ENCODE peak calls at places on chromosomes 4 and X, in nine cellular contexts. One of them, this sample, is unnamed.

GRCh38 chr4:42710761-42711160 is 53.9 kb upstream of the ATP8A1 start:
- DNase-seq in K562: no peak
- DNase-seq in A549: no peak
- DNase-seq in HCT116: no peak
- DNase-seq in Panc1: no peak
- DNase-seq in HepG2: no peak
- DNase-seq in GM23338: no peak
- DNase-seq in SK-N-SH: no peak
- DNase-seq in GM12878: no peak
- DNase-seq in this sample: no peak

GRCh38 chr4:26916195-26916594 is 55.6 kb downstream of the STIM2 start:
- DNase-seq in K562: no peak
- DNase-seq in A549: no peak
- DNase-seq in HCT116: no peak
- DNase-seq in Panc1: no peak
- DNase-seq in HepG2: no peak
- DNase-seq in GM23338: no peak
- DNase-seq in SK-N-SH: peak
- DNase-seq in GM12878: no peak
- DNase-seq in this sample: no peak

GRCh38 chr4:68434836-68435235 is 12.4 kb upstream of the TMPRSS11E start:
- DNase-seq in K562: no peak
- DNase-seq in A549: no peak
- DNase-seq in HCT116: no peak
- DNase-seq in Panc1: no peak
- DNase-seq in HepG2: no peak
- DNase-seq in GM23338: no peak
- DNase-seq in SK-N-SH: no peak
- DNase-seq in GM12878: no peak
- DNase-seq in this sample: no peak

GRCh38 chr4:122661661-122662160 is 40.8 kb upstream of the IL21 start:
- DNase-seq in K562: no peak
- DNase-seq in A549: no peak
- DNase-seq in HCT116: no peak
- DNase-seq in Panc1: no peak
- DNase-seq in HepG2: no peak
- DNase-seq in GM23338: no peak
- DNase-seq in SK-N-SH: no peak
- DNase-seq in GM12878: no peak
- DNase-seq in this sample: peak

GRCh38 chr4:35525192-35525978 is 718.9 kb downstream of the ARAP2 start:
- DNase-seq in K562: no peak
- DNase-seq in A549: no peak
- DNase-seq in HCT116: no peak
- DNase-seq in Panc1: no peak
- DNase-seq in HepG2: no peak
- DNase-seq in GM23338: peak
- DNase-seq in SK-N-SH: no peak
- DNase-seq in GM12878: no peak
- DNase-seq in this sample: no peak

GRCh38 chr4:23717528-23718248 is 172.2 kb downstream of the PPARGC1A start:
- DNase-seq in K562: peak
- DNase-seq in A549: peak
- DNase-seq in HCT116: no peak
- DNase-seq in Panc1: no peak
- DNase-seq in HepG2: peak
- DNase-seq in GM23338: peak
- DNase-seq in SK-N-SH: peak
- DNase-seq in GM12878: no peak
- DNase-seq in this sample: peak

GRCh38 chrX:40150503-40150902 is 52.7 kb upstream of the BCOR start:
- DNase-seq in K562: no peak
- DNase-seq in A549: no peak
- DNase-seq in HCT116: no peak
- DNase-seq in Panc1: no peak
- DNase-seq in HepG2: no peak
- DNase-seq in GM23338: peak
- DNase-seq in SK-N-SH: no peak
- DNase-seq in GM12878: no peak
- DNase-seq in this sample: no peak

GRCh38 chr4:53676402-53676871 is 85.2 kb upstream of the LNX1 start:
- DNase-seq in K562: no peak
- DNase-seq in A549: no peak
- DNase-seq in HCT116: no peak
- DNase-seq in Panc1: no peak
- DNase-seq in HepG2: no peak
- DNase-seq in GM23338: no peak
- DNase-seq in SK-N-SH: no peak
- DNase-seq in GM12878: no peak
- DNase-seq in this sample: no peak

GRCh38 chr4:10006604-10007435 is 14.5 kb downstream of the SLC2A9 start:
- DNase-seq in K562: no peak
- DNase-seq in A549: peak
- DNase-seq in HCT116: peak
- DNase-seq in Panc1: no peak
- DNase-seq in HepG2: peak
- DNase-seq in GM23338: no peak
- DNase-seq in SK-N-SH: no peak
- DNase-seq in GM12878: peak
- DNase-seq in this sample: no peak

GRCh38 chrX:10106801-10107200 is 50.0 kb upstream of the CLCN4 start:
- DNase-seq in K562: no peak
- DNase-seq in A549: no peak
- DNase-seq in HCT116: no peak
- DNase-seq in Panc1: no peak
- DNase-seq in HepG2: no peak
- DNase-seq in GM23338: no peak
- DNase-seq in SK-N-SH: no peak
- DNase-seq in GM12878: no peak
- DNase-seq in this sample: no peak

DNA sequence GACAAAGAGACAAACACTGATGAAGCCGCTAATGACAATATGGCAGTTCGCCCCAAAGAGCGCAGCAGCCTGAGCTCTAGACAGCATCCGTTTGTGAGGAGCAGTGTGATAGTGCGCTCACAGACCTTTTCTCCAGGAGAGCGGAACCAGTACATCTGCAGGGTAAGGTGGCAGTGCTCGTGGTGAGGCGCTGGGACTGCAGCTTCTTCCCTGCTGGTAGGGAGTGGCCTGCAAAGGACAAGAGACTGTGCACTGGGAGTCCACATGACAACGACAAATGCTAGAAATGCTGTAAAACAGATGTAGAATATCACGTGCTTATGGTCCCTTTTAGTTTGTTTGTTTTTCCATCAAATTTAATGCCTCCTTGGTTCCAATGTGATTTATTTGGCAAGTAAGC is 35.8 kb downstream of the CLDN22 start:
- DNase-seq in K562: no peak
- DNase-seq in A549: no peak
- DNase-seq in HCT116: no peak
- DNase-seq in Panc1: no peak
- DNase-seq in HepG2: no peak
- DNase-seq in GM23338: no peak
- DNase-seq in SK-N-SH: no peak
- DNase-seq in GM12878: no peak
- DNase-seq in this sample: no peak
- TF ChIP-seq REST in K562: no peak
- TF ChIP-seq REST in A549: no peak
- TF ChIP-seq REST in HCT116: no peak
- TF ChIP-seq REST in Panc1: no peak
- TF ChIP-seq REST in HepG2: no peak
- TF ChIP-seq REST in GM23338: no peak
- TF ChIP-seq REST in SK-N-SH: no peak
- TF ChIP-seq REST in GM12878: no peak
- TF ChIP-seq REST in this sample: no peak

DNA sequence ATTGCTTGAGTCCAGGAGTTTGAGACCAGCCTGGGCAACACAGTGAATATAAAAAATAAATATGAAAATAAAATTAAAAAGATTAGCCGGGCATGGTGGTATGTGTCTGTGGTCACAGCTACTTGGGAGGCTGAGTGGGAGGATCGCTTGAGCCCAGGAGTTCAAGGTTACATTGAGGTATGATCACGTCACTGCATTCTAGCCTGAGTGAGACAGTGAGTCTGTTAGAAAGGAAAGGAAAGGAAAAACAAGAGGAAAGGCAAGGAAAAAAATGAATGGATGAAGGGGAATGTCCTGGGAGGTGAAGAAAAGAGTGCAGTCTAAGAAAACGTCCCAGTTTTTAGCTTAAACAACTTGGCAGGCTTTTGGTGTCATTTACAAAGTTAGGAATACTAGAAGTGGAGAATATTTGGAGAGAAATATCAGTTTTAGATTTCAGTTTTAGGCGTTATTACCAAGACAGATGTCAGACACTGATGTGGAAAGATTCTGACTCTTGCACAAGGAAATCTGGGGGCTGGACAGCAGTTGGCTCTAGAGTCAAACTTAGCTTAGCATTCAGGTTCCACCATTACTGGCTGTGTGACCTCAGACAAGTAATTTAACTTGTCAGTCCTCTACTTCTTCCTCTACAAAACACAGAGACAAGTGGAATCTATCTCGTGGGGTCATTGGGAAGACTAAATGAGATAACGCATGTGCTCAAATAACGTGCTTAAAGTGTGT is 139.0 kb downstream of the TSPAN5 start:
- DNase-seq in K562: no peak
- DNase-seq in A549: no peak
- DNase-seq in HCT116: no peak
- DNase-seq in Panc1: no peak
- DNase-seq in HepG2: peak
- DNase-seq in GM23338: no peak
- DNase-seq in SK-N-SH: no peak
- DNase-seq in GM12878: no peak
- DNase-seq in this sample: no peak
- TF ChIP-seq REST in K562: no peak
- TF ChIP-seq REST in A549: no peak
- TF ChIP-seq REST in HCT116: no peak
- TF ChIP-seq REST in Panc1: no peak
- TF ChIP-seq REST in HepG2: no peak
- TF ChIP-seq REST in GM23338: no peak
- TF ChIP-seq REST in SK-N-SH: no peak
- TF ChIP-seq REST in GM12878: no peak
- TF ChIP-seq REST in this sample: no peak

DNA sequence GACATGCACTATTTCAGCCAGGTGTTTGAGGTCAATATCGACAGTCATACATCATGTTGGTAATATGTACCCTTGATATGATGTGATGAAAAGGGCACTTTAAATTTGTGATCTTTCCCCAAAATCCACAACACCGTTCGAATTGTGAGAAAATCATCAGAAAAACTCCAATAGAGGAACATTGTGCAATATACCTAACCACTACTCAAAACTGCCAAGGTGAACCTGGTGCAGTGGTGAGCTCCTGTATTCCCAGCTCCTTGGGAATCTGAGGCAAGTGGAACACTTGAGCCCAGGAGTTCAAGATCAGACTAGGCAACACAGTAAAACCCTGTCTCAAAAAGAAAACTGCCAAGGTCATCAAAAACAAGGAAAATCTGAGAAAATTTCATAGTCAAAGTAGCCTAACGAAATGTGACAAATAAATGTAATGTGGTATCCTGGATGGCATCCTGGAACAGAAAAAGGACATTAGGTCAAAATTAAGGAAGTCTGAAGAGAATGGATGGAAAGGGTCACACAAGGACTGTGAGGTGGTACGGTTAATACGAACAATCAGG is 55.6 kb upstream of the LSM6 start:
- DNase-seq in K562: no peak
- DNase-seq in A549: no peak
- DNase-seq in HCT116: no peak
- DNase-seq in Panc1: no peak
- DNase-seq in HepG2: no peak
- DNase-seq in GM23338: no peak
- DNase-seq in SK-N-SH: no peak
- DNase-seq in GM12878: no peak
- DNase-seq in this sample: no peak
- TF ChIP-seq REST in K562: no peak
- TF ChIP-seq REST in A549: no peak
- TF ChIP-seq REST in HCT116: no peak
- TF ChIP-seq REST in Panc1: no peak
- TF ChIP-seq REST in HepG2: no peak
- TF ChIP-seq REST in GM23338: no peak
- TF ChIP-seq REST in SK-N-SH: no peak
- TF ChIP-seq REST in GM12878: no peak
- TF ChIP-seq REST in this sample: no peak

GRCh38 chr4:1577818-1578217 is 106.3 kb downstream of the FAM53A start:
- DNase-seq in K562: no peak
- DNase-seq in A549: no peak
- DNase-seq in HCT116: no peak
- DNase-seq in Panc1: no peak
- DNase-seq in HepG2: no peak
- DNase-seq in GM23338: no peak
- DNase-seq in SK-N-SH: no peak
- DNase-seq in GM12878: no peak
- DNase-seq in this sample: no peak

GRCh38 chr4:1574601-1575417 is 109.3 kb downstream of the FAM53A start:
- DNase-seq in K562: no peak
- DNase-seq in A549: no peak
- DNase-seq in HCT116: no peak
- DNase-seq in Panc1: no peak
- DNase-seq in HepG2: no peak
- DNase-seq in GM23338: no peak
- DNase-seq in SK-N-SH: no peak
- DNase-seq in GM12878: no peak
- DNase-seq in this sample: no peak

GRCh38 chr4:1575418-1576199 is 108.5 kb downstream of the FAM53A start:
- DNase-seq in K562: no peak
- DNase-seq in A549: no peak
- DNase-seq in HCT116: no peak
- DNase-seq in Panc1: no peak
- DNase-seq in HepG2: no peak
- DNase-seq in GM23338: no peak
- DNase-seq in SK-N-SH: no peak
- DNase-seq in GM12878: no peak
- DNase-seq in this sample: no peak

GRCh38 chr4:1576961-1577814 is 106.9 kb downstream of the FAM53A start:
- DNase-seq in K562: no peak
- DNase-seq in A549: no peak
- DNase-seq in HCT116: no peak
- DNase-seq in Panc1: no peak
- DNase-seq in HepG2: no peak
- DNase-seq in GM23338: no peak
- DNase-seq in SK-N-SH: no peak
- DNase-seq in GM12878: no peak
- DNase-seq in this sample: no peak

DNA sequence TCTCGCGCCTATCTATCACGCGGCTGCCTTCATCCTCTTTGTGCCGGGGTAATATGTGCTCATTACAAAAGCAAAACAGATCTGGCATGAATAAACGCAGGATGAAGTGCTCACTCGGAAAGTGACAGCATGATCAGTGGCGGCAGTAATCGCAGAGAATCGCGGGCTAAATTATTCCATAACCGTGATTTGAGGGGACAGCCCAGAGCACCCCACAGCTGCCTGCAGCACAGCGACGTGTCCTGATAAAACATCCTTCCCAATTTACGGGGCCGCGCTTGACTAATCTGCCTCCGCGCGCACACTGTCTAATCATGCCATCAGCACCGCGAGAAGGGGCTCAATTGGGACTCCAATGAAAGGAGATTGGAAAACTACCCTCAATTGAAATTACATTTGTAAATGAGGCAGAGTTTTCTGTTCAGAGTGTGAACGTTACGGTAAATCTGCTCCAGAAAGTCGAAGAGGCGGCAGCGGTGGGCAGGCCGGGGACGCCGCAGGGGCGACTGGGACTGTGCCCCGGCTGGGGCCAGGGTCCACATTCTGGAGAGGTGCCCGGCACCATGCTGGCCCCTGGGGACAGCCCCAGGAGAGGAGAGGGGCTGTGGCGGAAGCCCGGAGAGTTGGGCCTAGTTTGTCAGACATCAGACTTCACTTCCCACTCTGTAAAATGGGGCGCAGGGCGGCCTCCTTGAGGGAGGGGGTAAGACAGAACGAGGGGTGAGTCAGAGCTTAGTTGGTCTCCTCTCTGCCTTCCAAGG is 107.7 kb downstream of the FAM53A start:
- DNase-seq in K562: no peak
- DNase-seq in A549: no peak
- DNase-seq in HCT116: no peak
- DNase-seq in Panc1: no peak
- DNase-seq in HepG2: no peak
- DNase-seq in GM23338: no peak
- DNase-seq in SK-N-SH: no peak
- DNase-seq in GM12878: no peak
- DNase-seq in this sample: no peak
- TF ChIP-seq REST in K562: no peak
- TF ChIP-seq REST in A549: no peak
- TF ChIP-seq REST in HCT116: no peak
- TF ChIP-seq REST in Panc1: no peak
- TF ChIP-seq REST in HepG2: no peak
- TF ChIP-seq REST in GM23338: no peak
- TF ChIP-seq REST in SK-N-SH: no peak
- TF ChIP-seq REST in GM12878: no peak
- TF ChIP-seq REST in this sample: no peak

This sample was measured in HL-60.